ENCODE peak calls at places on chromosomes 3 and 15, in four cellular contexts. R is stomach, E is erythroblast, U is IMR-90. K is an unnamed sample.

GRCh38 chr3:170725285-170725731 is 139.4 kb upstream of the SLC7A14 start:
- DNase-seq in R (no peak), E (peak; percentile 47), U (peak; percentile 54), K (no peak)

GRCh38 chr15:67794832-67795574 is 30.3 kb upstream of the SKOR1 start:
- DNase-seq in E (no peak), U (no peak), R (no peak), K (no peak)

GRCh38 chr15:57305009-57305408 is 71.3 kb upstream of the CGNL1 start:
- DNase-seq in R (no peak), U (no peak), E (no peak), K (no peak)

GRCh38 chr3:30516238-30516637 is 90.2 kb upstream of the TGFBR2 start:
- DNase-seq in E (no peak), R (no peak), U (peak; percentile 43), K (no peak)

GRCh38 chr3:159724627-159725026 is 264.0 kb upstream of the IL12A start:
- DNase-seq in R (no peak), U (peak; percentile 48), E (no peak), K (no peak)

GRCh38 chr15:93088981-93089854 is at the start of gene RGMA:
- DNase-seq in U (no peak), E (no peak), R (no peak), K (no peak)

GRCh38 chr15:90690585-90690984 is 26.6 kb upstream of the BLM start:
- DNase-seq in R (no peak), E (no peak), U (peak; percentile 53), K (no peak)

GRCh38 chr3:181252626-181253025 is 263.1 kb upstream of the DNAJC19 start:
- DNase-seq in E (no peak), R (no peak), U (no peak), K (no peak)

GRCh38 chr15:61041886-61042285 is 187.2 kb downstream of the RORA start:
- DNase-seq in U (no peak), E (no peak), R (no peak), K (no peak)

GRCh38 chr15:67998599-67999122 is 55.5 kb upstream of the PIAS1 start:
- DNase-seq in U (peak; percentile 62), E (no peak), R (peak; percentile 76), K (peak; percentile 73)

GRCh38 chr15:37594431-37594830 is 340.0 kb upstream of the TMCO5A start:
- DNase-seq in U (no peak), E (no peak), R (no peak), K (no peak)

GRCh38 chr15:62740141-62741004 is 302.2 kb upstream of the TPM1 start:
- DNase-seq in R (no peak), U (peak; percentile 54), E (no peak), K (no peak)

GRCh38 chr3:175988401-175988800 is 1129.3 kb downstream of the NAALADL2 start:
- DNase-seq in R (no peak), U (no peak), E (no peak), K (no peak)

GRCh38 chr3:71064288-71064975 is 519.1 kb downstream of the FOXP1 start:
- DNase-seq in E (peak; percentile 29), R (peak; percentile 57), U (peak; percentile 68), K (peak; percentile 54)
- TF ChIP-seq POLR2A in E (no peak), R (no peak), U (peak; percentile 71), K (no peak)

GRCh38 chr3:150764607-150765366 is 1.8 kb upstream of the SIAH2 start:
- DNase-seq in E (peak; percentile 40), R (no peak), U (no peak), K (no peak)

GRCh38 chr3:150761831-150762661 is 923 bp downstream of the SIAH2 start:
- DNase-seq in E (peak; percentile 67), U (peak; percentile 56), R (peak; percentile 64), K (peak; percentile 53)

GRCh38 chr3:150762662-150763121 is 277 bp downstream of the SIAH2 start:
- DNase-seq in U (no peak), R (no peak), E (no peak), K (no peak)

GRCh38 chr3:150763122-150763840 is at the start of gene SIAH2:
- DNase-seq in R (peak; percentile 93), E (peak; percentile 95), U (peak; percentile 93), K (peak; percentile 97)

GRCh38 chr3:150763841-150764483 is 993 bp upstream of the SIAH2 start:
- DNase-seq in R (peak; percentile 78), U (peak; percentile 54), E (peak; percentile 84), K (peak; percentile 89)
- TF ChIP-seq POLR2A in R (no peak), U (no peak), E (no peak), K (peak; percentile 4)

GRCh38 chr3:134239538-134239937 is 11.1 kb downstream of the RYK start:
- DNase-seq in U (peak; percentile 43), R (no peak), E (no peak), K (no peak)
- TF ChIP-seq POLR2A in U (no peak), R (no peak), E (no peak), K (no peak)

GRCh38 chr3:141486416-141486734 is 452 bp upstream of the RASA2 start:
- DNase-seq in U (peak; percentile 72), E (no peak), R (no peak), K (no peak)
- TF ChIP-seq POLR2A in U (no peak), E (no peak), R (no peak), K (no peak)

GRCh38 chr3:4749567-4750002 is 229.7 kb upstream of the BHLHE40 start:
- DNase-seq in R (no peak), U (no peak), E (no peak), K (no peak)
- TF ChIP-seq POLR2A in R (no peak), U (no peak), E (no peak), K (no peak)

GRCh38 chr3:169657351-169658124 is 6.0 kb downstream of the MECOM start:
- DNase-seq in U (no peak), R (peak; percentile 72), E (no peak), K (no peak)
- TF ChIP-seq POLR2A in U (no peak), R (no peak), E (no peak), K (no peak)